ENCODE peak calls at places on chromosomes 3 and 15, in six cellular contexts. U is right lobe of liver, V is tibial nerve, A is EH, F is HAP-1, L is dermis microvascular lymphatic vessel endothelial cell. B is an unnamed sample.

GRCh38 chr15:95840004-95840403 is 490.5 kb upstream of the NR2F2 start:
- DNase-seq in U (no peak), V (peak), A (peak), F (no peak), L (no peak), B (peak)

GRCh38 chr3:127718244-127718915 is 45.6 kb downstream of the ABTB1 start:
- DNase-seq in U (no peak), V (no peak), A (no peak), F (no peak), L (no peak), B (no peak)

GRCh38 chr15:66161575-66162118 is 91.9 kb downstream of the MEGF11 start:
- DNase-seq in U (no peak), V (no peak), A (no peak), F (no peak), L (no peak), B (no peak)

GRCh38 chr15:72196409-72197044 is 1.1 kb downstream of the GRAMD2A start:
- DNase-seq in U (no peak), V (no peak), A (peak), F (peak), L (no peak), B (no peak)

GRCh38 chr3:116863842-116864626 is 154.5 kb downstream of the TUSC7 start:
- DNase-seq in U (no peak), V (peak), A (peak), F (peak), L (no peak), B (no peak)

GRCh38 chr3:61448378-61448777 is 113.0 kb upstream of the PTPRG start:
- DNase-seq in U (no peak), V (no peak), A (no peak), F (no peak), L (no peak), B (no peak)

GRCh38 chr3:142866841-142867631 is 21.8 kb downstream of the PCOLCE2 start:
- DNase-seq in U (no peak), V (no peak), A (no peak), F (peak), L (no peak), B (peak)

GRCh38 chr15:88897142-88897455 is 1.8 kb upstream of the HAPLN3 start:
- DNase-seq in U (no peak), V (no peak), A (no peak), F (no peak), L (no peak), B (no peak)

GRCh38 chr3:67405193-67405592 is 249.2 kb downstream of the SUCLG2 start:
- DNase-seq in U (no peak), V (no peak), A (no peak), F (no peak), L (no peak), B (no peak)

GRCh38 chr15:70566989-70567388 is 196.4 kb downstream of the UACA start:
- DNase-seq in U (peak), V (no peak), A (no peak), F (no peak), L (no peak), B (no peak)

GRCh38 chr15:68885070-68885469 is 45.3 kb upstream of the SPESP1 start:
- DNase-seq in U (no peak), V (no peak), A (peak), F (no peak), L (no peak), B (no peak)

GRCh38 chr15:73854265-73854664 is 19.1 kb upstream of the TBC1D21 start:
- DNase-seq in U (peak), V (no peak), A (no peak), F (peak), L (no peak), B (no peak)

GRCh38 chr3:196444495-196444894 is 12.3 kb upstream of the UBXN7 start:
- DNase-seq in U (no peak), V (no peak), A (no peak), F (no peak), L (no peak), B (no peak)

GRCh38 chr3:96869316-96869715 is 54.9 kb downstream of the EPHA6 start:
- DNase-seq in U (no peak), V (no peak), A (no peak), F (no peak), L (no peak), B (no peak)

GRCh38 chr3:167835359-167835758 is 99.8 kb downstream of the SERPINI1 start:
- DNase-seq in U (no peak), V (no peak), A (no peak), F (no peak), L (no peak), B (no peak)

GRCh38 chr3:169041677-169042171 is 621.8 kb downstream of the MECOM start:
- DNase-seq in U (no peak), V (no peak), A (peak), F (no peak), L (peak), B (peak)

GRCh38 chr3:186985713-186986364 is 55.5 kb downstream of the ST6GAL1 start:
- DNase-seq in U (no peak), V (no peak), A (no peak), F (no peak), L (no peak), B (no peak)

GRCh38 chr3:77052733-77053680 is 13.1 kb downstream of the ROBO2 start:
- DNase-seq in U (no peak), V (no peak), A (no peak), F (no peak), L (no peak), B (no peak)

GRCh38 chr3:160841455-160841854 is 85.4 kb downstream of the PPM1L start:
- DNase-seq in U (no peak), V (no peak), A (no peak), F (no peak), L (no peak), B (no peak)

GRCh38 chr3:139198929-139199328 is 144.9 kb upstream of the MRPS22 start:
- DNase-seq in U (no peak), V (no peak), A (peak), F (no peak), L (no peak), B (no peak)

GRCh38 chr3:122786067-122786466 is 7.6 kb downstream of the HSPBAP1 start:
- DNase-seq in U (no peak), V (no peak), A (peak), F (no peak), L (no peak), B (no peak)

GRCh38 chr3:115212615-115213014 is 65.5 kb upstream of the ZBTB20 start:
- DNase-seq in U (no peak), V (no peak), A (no peak), F (no peak), L (no peak), B (no peak)

GRCh38 chr15:63339006-63339766 is 42.5 kb downstream of the CA12 start:
- DNase-seq in U (no peak), V (no peak), A (no peak), F (no peak), L (no peak), B (no peak)

GRCh38 chr3:100963041-100963440 is 30.2 kb downstream of the ABI3BP start:
- DNase-seq in U (no peak), V (no peak), A (no peak), F (no peak), L (no peak), B (no peak)

GRCh38 chr3:31466016-31466415 is 66.7 kb upstream of the STT3B start:
- DNase-seq in U (no peak), V (no peak), A (peak), F (no peak), L (no peak), B (no peak)

GRCh38 chr15:58043192-58043903 is 22.2 kb downstream of the ALDH1A2 start:
- DNase-seq in U (peak), V (peak), A (peak), F (peak), L (no peak), B (no peak)

GRCh38 chr3:170862618-170863374 is 7.2 kb downstream of the RPL22L1 start:
- DNase-seq in U (no peak), V (no peak), A (peak), F (no peak), L (no peak), B (no peak)

B was measured in Caki2.